ENCODE peak calls at places on chromosomes 11 and 22, in six cellular contexts. S, N, J, C, V and X are unnamed samples.

GRCh38 chr22:30459206-30460052 is 12.4 kb downstream of the SEC14L3 start:
- DNase-seq in S (no peak), N (peak; percentile 72), C (no peak), V (no peak), J (peak; percentile 26), X (peak; percentile 51)

GRCh38 chr11:19344661-19345518 is 104.1 kb upstream of the E2F8 start:
- DNase-seq in S (peak; percentile 29), V (no peak), J (peak; percentile 53), C (peak; percentile 66), N (peak; percentile 69), X (no peak)

GRCh38 chr22:23613193-23613973 is 18.7 kb downstream of the DRICH1 start:
- DNase-seq in V (no peak), S (no peak), C (no peak), J (no peak), N (no peak), X (no peak)

GRCh38 chr22:21796863-21797262 is 61.3 kb upstream of the YPEL1 start:
- DNase-seq in C (no peak), J (no peak), V (no peak), S (no peak), N (no peak), X (no peak)

GRCh38 chr11:134052988-134053945 is 15.6 kb upstream of the JAM3 start:
- DNase-seq in N (no peak), V (no peak), J (no peak), C (no peak), S (no peak), X (no peak)

GRCh38 chr22:35521358-35522264 is 19.0 kb upstream of the RASD2 start:
- DNase-seq in V (no peak), J (no peak), C (no peak), N (no peak), S (no peak), X (no peak)

GRCh38 chr11:125375146-125375545 is 120.9 kb downstream of the FEZ1 start:
- DNase-seq in J (peak; percentile 27), C (no peak), S (no peak), N (no peak), V (no peak), X (no peak)

GRCh38 chr22:27896251-27896650 is 22.8 kb downstream of the PITPNB start:
- DNase-seq in C (no peak), V (no peak), J (no peak), N (no peak), S (peak; percentile 30), X (no peak)

GRCh38 chr11:70527429-70528045 is 129.2 kb downstream of the CTTN start:
- DNase-seq in C (no peak), S (no peak), J (no peak), N (no peak), V (no peak), X (no peak)

GRCh38 chr11:70530010-70530409 is 131.7 kb downstream of the CTTN start:
- DNase-seq in V (no peak), S (no peak), N (no peak), J (no peak), C (no peak), X (no peak)

GRCh38 chr11:70528794-70529580 is 130.7 kb downstream of the CTTN start:
- DNase-seq in J (no peak), S (no peak), C (no peak), N (no peak), V (no peak), X (no peak)

GRCh38 chr11:70527046-70527395 is 128.7 kb downstream of the CTTN start:
- DNase-seq in C (no peak), S (no peak), J (no peak), V (no peak), N (peak; percentile 56), X (no peak)

DNA sequence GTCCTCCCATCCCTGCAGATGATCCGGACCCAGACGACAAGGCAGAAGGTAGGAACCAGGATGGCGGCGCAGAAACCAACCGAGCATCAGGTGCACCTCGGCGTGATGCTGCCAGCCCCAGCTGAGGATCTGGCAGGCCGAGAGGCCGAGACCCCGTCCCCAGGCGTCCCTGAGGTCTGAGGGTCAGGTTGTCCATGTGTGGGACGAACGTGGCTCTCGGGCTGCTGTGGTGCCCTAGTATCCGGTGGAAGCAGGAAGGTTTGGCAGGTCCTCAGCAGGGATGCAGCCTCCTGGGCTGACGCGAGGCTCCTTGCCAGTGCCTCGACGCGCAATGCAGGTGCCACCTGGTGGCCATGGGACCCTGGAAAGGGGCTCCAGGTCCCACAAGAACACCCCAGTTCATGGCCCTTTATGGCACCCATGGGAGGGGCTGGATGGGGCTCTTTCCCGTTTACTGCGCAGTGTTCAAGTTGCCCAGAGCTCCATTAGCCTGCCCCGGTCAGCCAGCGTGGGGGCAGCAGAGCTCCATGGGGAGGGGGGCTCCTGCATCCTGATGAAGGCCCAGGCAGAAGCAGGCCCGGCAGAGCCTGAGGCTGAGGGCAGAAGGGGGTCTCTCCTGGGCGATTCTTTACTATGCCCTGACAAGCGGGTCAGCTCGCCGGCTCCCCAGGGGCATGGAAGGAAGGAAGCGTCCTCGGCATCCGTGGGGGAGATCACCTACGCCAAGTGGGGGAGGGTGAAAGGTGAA is 129.9 kb downstream of the CTTN start:
- DNase-seq in J (no peak), S (no peak), N (no peak), V (no peak), C (no peak), X (no peak)
- TF ChIP-seq CTCF in J (no peak), S (no peak), N (no peak), V (no peak), C (no peak), X (no peak)

GRCh38 chr11:70497536-70498075 is 99.3 kb downstream of the CTTN start:
- DNase-seq in S (no peak), N (no peak), J (no peak), C (peak; percentile 41), V (no peak), X (no peak)
- TF ChIP-seq CTCF in S (no peak), N (no peak), J (no peak), C (no peak), V (no peak), X (no peak)

GRCh38 chr11:119573858-119574257 is 150.9 kb upstream of the THY1 start:
- DNase-seq in V (no peak), S (no peak), C (no peak), N (no peak), J (no peak), X (no peak)
- TF ChIP-seq CTCF in V (no peak), S (no peak), C (no peak), N (no peak), J (no peak), X (no peak)

GRCh38 chr11:119046489-119046888 is 10.5 kb downstream of the HYOU1 start:
- DNase-seq in N (no peak), V (no peak), C (no peak), S (no peak), J (no peak), X (no peak)

GRCh38 chr11:119041821-119042514 is 11.3 kb upstream of the SLC37A4 start:
- DNase-seq in S (no peak), J (no peak), N (no peak), C (no peak), V (no peak), X (no peak)

GRCh38 chr11:119047205-119047604 is 9.8 kb downstream of the HYOU1 start:
- DNase-seq in C (no peak), N (no peak), S (no peak), J (no peak), V (no peak), X (no peak)

GRCh38 chr11:119048644-119049043 is 8.4 kb downstream of the HYOU1 start:
- DNase-seq in J (no peak), C (no peak), N (no peak), S (no peak), V (no peak), X (no peak)

GRCh38 chr11:119044708-119045107 is 12.3 kb downstream of the HYOU1 start:
- DNase-seq in V (no peak), S (no peak), N (no peak), C (no peak), J (no peak), X (no peak)
- TF ChIP-seq CTCF in V (peak; percentile 15), S (no peak), N (no peak), C (no peak), J (peak; percentile 20), X (peak; percentile 40)

GRCh38 chr11:3049430-3050243 is 7.6 kb downstream of the CARS1 start:
- DNase-seq in S (peak; percentile 80), V (peak; percentile 86), J (peak; percentile 94), N (no peak), C (peak; percentile 94), X (no peak)

GRCh38 chr11:3052109-3052479 is 5.1 kb downstream of the CARS1 start:
- DNase-seq in S (no peak), J (no peak), N (no peak), C (no peak), V (no peak), X (no peak)

GRCh38 chr11:3050386-3051325 is 6.6 kb downstream of the CARS1 start:
- DNase-seq in J (no peak), V (no peak), N (no peak), C (no peak), S (no peak), X (no peak)

GRCh38 chr11:3052567-3052966 is 4.7 kb downstream of the CARS1 start:
- DNase-seq in N (no peak), C (no peak), S (no peak), V (no peak), J (no peak), X (no peak)

GRCh38 chr11:3051435-3052108 is 5.7 kb downstream of the CARS1 start:
- DNase-seq in C (no peak), S (no peak), N (no peak), V (no peak), J (no peak), X (no peak)
- TF ChIP-seq CTCF in C (no peak), S (no peak), N (peak; percentile 12), V (peak; percentile 4), J (peak; percentile 4), X (no peak)

DNA sequence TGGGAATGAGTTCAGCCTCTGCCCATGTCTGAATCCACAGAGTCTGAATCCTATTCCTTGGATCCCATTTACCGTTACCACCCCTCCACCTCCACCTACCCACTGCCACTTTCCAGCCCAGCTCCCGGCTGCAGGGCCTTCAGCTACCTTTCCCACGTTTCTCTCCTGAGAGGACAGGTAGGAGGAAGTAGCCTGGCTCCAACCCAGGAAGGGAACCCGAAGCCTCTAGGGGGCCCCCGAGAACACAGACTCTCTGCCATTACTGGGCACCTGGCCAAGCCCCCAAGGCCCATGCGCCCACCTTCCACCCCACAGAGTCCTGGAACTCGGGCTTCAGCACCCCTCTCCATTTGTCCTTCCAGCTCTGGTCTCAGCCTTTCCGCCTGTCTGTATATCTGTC is 101.9 kb upstream of the LMO1 start:
- DNase-seq in N (no peak), S (no peak), V (no peak), C (no peak), J (no peak), X (no peak)
- TF ChIP-seq CTCF in N (no peak), S (no peak), V (no peak), C (no peak), J (no peak), X (no peak)

DNA sequence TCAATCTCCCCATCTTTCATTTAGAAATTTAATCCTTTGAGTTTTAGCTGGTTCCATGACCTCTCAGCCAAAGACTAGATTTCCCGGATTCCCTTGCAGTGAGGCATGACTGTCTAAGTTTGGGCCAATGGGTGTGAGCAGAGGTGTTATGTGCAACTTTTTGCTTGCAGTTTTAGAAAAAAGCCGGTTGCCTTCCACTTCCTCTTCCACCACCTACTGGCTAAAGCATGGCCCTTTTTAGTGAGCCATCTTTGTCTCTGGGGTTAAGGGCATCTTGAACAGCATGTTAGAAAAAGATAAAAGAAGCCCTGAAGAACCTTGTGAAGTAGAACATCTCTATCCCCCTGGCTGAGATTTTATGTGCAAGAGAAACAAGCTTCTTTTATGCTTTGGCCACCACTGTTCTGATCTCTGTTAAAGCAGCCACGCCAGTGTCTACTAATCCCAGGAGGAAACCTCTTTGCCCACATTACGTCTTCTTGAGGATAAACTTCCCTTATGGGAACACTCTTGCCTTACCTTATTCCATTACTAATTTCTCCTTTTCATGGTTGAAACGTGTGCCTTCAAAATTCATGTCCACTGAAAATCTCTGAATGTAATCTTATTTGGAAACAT is 279.9 kb downstream of the TENM4 start:
- DNase-seq in V (no peak), C (no peak), S (no peak), J (peak; percentile 64), N (peak; percentile 58), X (no peak)
- TF ChIP-seq CTCF in V (no peak), C (no peak), S (no peak), J (peak; percentile 67), N (peak; percentile 78), X (peak; percentile 35)